ENCODE peak calls at places on chromosomes 13 and 19, in eight cellular contexts. One of them, this sample, is unnamed.

GRCh38 chr13:48660356-48661076 is 6.8 kb downstream of the CYSLTR2 start:
- DNase-seq in HT1080: no peak
- DNase-seq in retinal pigment epithelial cell: no peak
- DNase-seq in HEK293T: no peak
- DNase-seq in activated T-cell treated with anti-CD3 and anti-CD28 coated beads, Interleukin-2, amount 50 U/mL, for 1 hour: no peak
- DNase-seq in activated CD4-positive, alpha-beta T cell treated with anti-CD3 and anti-CD28 coated beads, Interleukin-2, amount 10 ng/mL, durations not matched to agents 7 days and 5 days: no peak
- DNase-seq in activated CD8-positive, alpha-beta memory T cell treated with anti-CD3 and anti-CD28 coated beads for 1 hour: no peak
- DNase-seq in GM12892: no peak
- DNase-seq in this sample: no peak

GRCh38 chr13:37138917-37139316 is 33.5 kb upstream of the CSNK1A1L start:
- DNase-seq in HEK293T: no peak
- DNase-seq in GM12892: no peak
- DNase-seq in HT1080: no peak
- DNase-seq in retinal pigment epithelial cell: no peak
- DNase-seq in activated CD8-positive, alpha-beta memory T cell treated with anti-CD3 and anti-CD28 coated beads for 1 hour: no peak
- DNase-seq in activated CD4-positive, alpha-beta T cell treated with anti-CD3 and anti-CD28 coated beads, Interleukin-2, amount 10 ng/mL, durations not matched to agents 7 days and 5 days: no peak
- DNase-seq in activated T-cell treated with anti-CD3 and anti-CD28 coated beads, Interleukin-2, amount 50 U/mL, for 1 hour: no peak
- DNase-seq in this sample: no peak

GRCh38 chr13:38147050-38147449 is 202.6 kb upstream of the UFM1 start:
- DNase-seq in GM12892: no peak
- DNase-seq in retinal pigment epithelial cell: no peak
- DNase-seq in activated CD8-positive, alpha-beta memory T cell treated with anti-CD3 and anti-CD28 coated beads for 1 hour: no peak
- DNase-seq in activated T-cell treated with anti-CD3 and anti-CD28 coated beads, Interleukin-2, amount 50 U/mL, for 1 hour: no peak
- DNase-seq in HEK293T: no peak
- DNase-seq in activated CD4-positive, alpha-beta T cell treated with anti-CD3 and anti-CD28 coated beads, Interleukin-2, amount 10 ng/mL, durations not matched to agents 7 days and 5 days: no peak
- DNase-seq in HT1080: no peak
- DNase-seq in this sample: no peak

GRCh38 chr19:51371186-51371690 is 1.2 kb downstream of the NKG7 start:
- DNase-seq in activated T-cell treated with anti-CD3 and anti-CD28 coated beads, Interleukin-2, amount 50 U/mL, for 1 hour: no peak
- DNase-seq in activated CD4-positive, alpha-beta T cell treated with anti-CD3 and anti-CD28 coated beads, Interleukin-2, amount 10 ng/mL, durations not matched to agents 7 days and 5 days: no peak
- DNase-seq in HEK293T: no peak
- DNase-seq in retinal pigment epithelial cell: no peak
- DNase-seq in activated CD8-positive, alpha-beta memory T cell treated with anti-CD3 and anti-CD28 coated beads for 1 hour: no peak
- DNase-seq in GM12892: no peak
- DNase-seq in HT1080: no peak
- DNase-seq in this sample: no peak

GRCh38 chr19:49387936-49388372 is at the start of gene KASH5:
- DNase-seq in retinal pigment epithelial cell: no peak
- DNase-seq in HEK293T: no peak
- DNase-seq in activated T-cell treated with anti-CD3 and anti-CD28 coated beads, Interleukin-2, amount 50 U/mL, for 1 hour: peak
- DNase-seq in activated CD4-positive, alpha-beta T cell treated with anti-CD3 and anti-CD28 coated beads, Interleukin-2, amount 10 ng/mL, durations not matched to agents 7 days and 5 days: peak
- DNase-seq in activated CD8-positive, alpha-beta memory T cell treated with anti-CD3 and anti-CD28 coated beads for 1 hour: peak
- DNase-seq in HT1080: peak
- DNase-seq in GM12892: no peak
- DNase-seq in this sample: no peak

GRCh38 chr19:38699647-38700349 is 44.5 kb downstream of the CAPN12 start:
- DNase-seq in GM12892: no peak
- DNase-seq in HEK293T: no peak
- DNase-seq in activated CD8-positive, alpha-beta memory T cell treated with anti-CD3 and anti-CD28 coated beads for 1 hour: no peak
- DNase-seq in activated CD4-positive, alpha-beta T cell treated with anti-CD3 and anti-CD28 coated beads, Interleukin-2, amount 10 ng/mL, durations not matched to agents 7 days and 5 days: no peak
- DNase-seq in activated T-cell treated with anti-CD3 and anti-CD28 coated beads, Interleukin-2, amount 50 U/mL, for 1 hour: no peak
- DNase-seq in HT1080: no peak
- DNase-seq in retinal pigment epithelial cell: no peak
- DNase-seq in this sample: no peak

GRCh38 chr13:107817652-107818287 is 397.6 kb downstream of the LIG4 start:
- DNase-seq in activated CD8-positive, alpha-beta memory T cell treated with anti-CD3 and anti-CD28 coated beads for 1 hour: no peak
- DNase-seq in HT1080: no peak
- DNase-seq in retinal pigment epithelial cell: no peak
- DNase-seq in activated T-cell treated with anti-CD3 and anti-CD28 coated beads, Interleukin-2, amount 50 U/mL, for 1 hour: no peak
- DNase-seq in GM12892: no peak
- DNase-seq in HEK293T: no peak
- DNase-seq in activated CD4-positive, alpha-beta T cell treated with anti-CD3 and anti-CD28 coated beads, Interleukin-2, amount 10 ng/mL, durations not matched to agents 7 days and 5 days: no peak
- DNase-seq in this sample: no peak

GRCh38 chr19:4537953-4538600 is 1.8 kb downstream of the LRG1 start:
- DNase-seq in activated T-cell treated with anti-CD3 and anti-CD28 coated beads, Interleukin-2, amount 50 U/mL, for 1 hour: no peak
- DNase-seq in GM12892: no peak
- DNase-seq in activated CD4-positive, alpha-beta T cell treated with anti-CD3 and anti-CD28 coated beads, Interleukin-2, amount 10 ng/mL, durations not matched to agents 7 days and 5 days: no peak
- DNase-seq in HT1080: no peak
- DNase-seq in activated CD8-positive, alpha-beta memory T cell treated with anti-CD3 and anti-CD28 coated beads for 1 hour: no peak
- DNase-seq in HEK293T: no peak
- DNase-seq in retinal pigment epithelial cell: no peak
- DNase-seq in this sample: no peak

GRCh38 chr19:55437410-55437809 is 5.7 kb downstream of the SHISA7 start:
- DNase-seq in HT1080: peak
- DNase-seq in activated CD8-positive, alpha-beta memory T cell treated with anti-CD3 and anti-CD28 coated beads for 1 hour: no peak
- DNase-seq in activated T-cell treated with anti-CD3 and anti-CD28 coated beads, Interleukin-2, amount 50 U/mL, for 1 hour: no peak
- DNase-seq in activated CD4-positive, alpha-beta T cell treated with anti-CD3 and anti-CD28 coated beads, Interleukin-2, amount 10 ng/mL, durations not matched to agents 7 days and 5 days: no peak
- DNase-seq in retinal pigment epithelial cell: no peak
- DNase-seq in GM12892: no peak
- DNase-seq in HEK293T: peak
- DNase-seq in this sample: no peak

GRCh38 chr13:99617474-99618255 is 116.4 kb downstream of the TM9SF2 start:
- DNase-seq in HEK293T: peak
- DNase-seq in activated T-cell treated with anti-CD3 and anti-CD28 coated beads, Interleukin-2, amount 50 U/mL, for 1 hour: peak
- DNase-seq in GM12892: no peak
- DNase-seq in retinal pigment epithelial cell: no peak
- DNase-seq in HT1080: peak
- DNase-seq in activated CD4-positive, alpha-beta T cell treated with anti-CD3 and anti-CD28 coated beads, Interleukin-2, amount 10 ng/mL, durations not matched to agents 7 days and 5 days: peak
- DNase-seq in activated CD8-positive, alpha-beta memory T cell treated with anti-CD3 and anti-CD28 coated beads for 1 hour: no peak
- DNase-seq in this sample: no peak

GRCh38 chr19:40191836-40192646 is 815 bp downstream of the MAP3K10 start:
- DNase-seq in retinal pigment epithelial cell: no peak
- DNase-seq in activated T-cell treated with anti-CD3 and anti-CD28 coated beads, Interleukin-2, amount 50 U/mL, for 1 hour: peak
- DNase-seq in HEK293T: peak
- DNase-seq in GM12892: no peak
- DNase-seq in activated CD8-positive, alpha-beta memory T cell treated with anti-CD3 and anti-CD28 coated beads for 1 hour: no peak
- DNase-seq in activated CD4-positive, alpha-beta T cell treated with anti-CD3 and anti-CD28 coated beads, Interleukin-2, amount 10 ng/mL, durations not matched to agents 7 days and 5 days: peak
- DNase-seq in HT1080: peak
- DNase-seq in this sample: no peak

This sample was measured in epithelial cell of proximal tubule.